ENCODE peak calls at places on chromosomes 2 and 18, in seven cellular contexts. Q, V, C, T, I, M and P are unnamed samples. For H3K27me3, the result is how much of the 10 kb centered on the place peaks cover.

GRCh38 chr2:26674771-26675170 is 17.8 kb upstream of the KCNK3 start:
- DNase-seq in Q (no peak), V (no peak), C (no peak), T (no peak), I (no peak), M (no peak), P (no peak)

GRCh38 chr2:3631851-3632659 is 25.9 kb upstream of the ALLC start:
- DNase-seq in Q (peak), V (peak), C (peak), T (no peak), I (no peak), M (no peak), P (no peak)

GRCh38 chr2:100938031-100939026 is 63.8 kb upstream of the RPL31 start:
- DNase-seq in Q (no peak), V (peak), C (no peak), T (no peak), I (no peak), M (no peak), P (no peak)

GRCh38 chr2:219207254-219207883 is 787 bp downstream of the ZFAND2B start:
- DNase-seq in Q (no peak), V (no peak), C (no peak), T (no peak), I (no peak), M (no peak), P (peak)

GRCh38 chr18:55856191-55856590 is 268.2 kb upstream of the TCF4 start:
- DNase-seq in Q (no peak), V (no peak), C (no peak), T (no peak), I (peak), M (no peak), P (no peak)

GRCh38 chr2:133110201-133110600 is 440.2 kb upstream of the LYPD1 start:
- DNase-seq in Q (no peak), V (no peak), C (no peak), T (no peak), I (no peak), M (no peak), P (no peak)

GRCh38 chr2:63678085-63678484 is 89.3 kb downstream of the MDH1 start:
- DNase-seq in Q (no peak), V (no peak), C (no peak), T (no peak), I (no peak), M (no peak), P (no peak)

GRCh38 chr2:188645982-188646381 is 328.2 kb upstream of the COL3A1 start:
- DNase-seq in Q (no peak), V (no peak), C (no peak), T (no peak), I (peak), M (no peak), P (no peak)

GRCh38 chr18:62715829-62716678 is 713 bp downstream of the PHLPP1 start:
- DNase-seq in Q (peak), V (no peak), C (peak), T (peak), I (peak), M (peak), P (no peak)

GRCh38 chr18:34461266-34461665 is 236.6 kb upstream of the NOL4 start:
- DNase-seq in Q (no peak), V (no peak), C (no peak), T (no peak), I (no peak), M (no peak), P (no peak)

GRCh38 chr2:128581849-128582244 is 263.2 kb upstream of the HS6ST1 start:
- DNase-seq in Q (no peak), V (no peak), C (no peak), T (no peak), I (no peak), M (no peak), P (no peak)

GRCh38 chr2:109711230-109712125 is 82.6 kb upstream of the RGPD5 start:
- DNase-seq in Q (no peak), V (no peak), C (no peak), T (no peak), I (peak), M (no peak), P (no peak)

GRCh38 chr18:9951022-9951859 is 37.4 kb downstream of the VAPA start:
- DNase-seq in Q (no peak), V (no peak), C (no peak), T (peak), I (peak), M (no peak), P (no peak)

GRCh38 chr2:102273619-102274211 is 37.6 kb upstream of the IL1RL1 start:
- DNase-seq in Q (no peak), V (no peak), C (no peak), T (no peak), I (peak), M (no peak), P (no peak)

GRCh38 chr2:155633060-155633839 is 699.3 kb downstream of the NR4A2 start:
- DNase-seq in Q (no peak), V (no peak), C (no peak), T (no peak), I (no peak), M (no peak), P (no peak)

GRCh38 chr2:8344725-8345124 is 337.1 kb upstream of the ID2 start:
- DNase-seq in Q (no peak), V (no peak), C (no peak), T (no peak), I (no peak), M (no peak), P (no peak)

GRCh38 chr2:236896677-236897076 is 189.0 kb upstream of the COPS8 start:
- DNase-seq in Q (no peak), V (no peak), C (no peak), T (no peak), I (no peak), M (no peak), P (peak)

GRCh38 chr18:8471373-8471772 is 137.9 kb upstream of the RAB12 start:
- DNase-seq in Q (no peak), V (no peak), C (no peak), T (no peak), I (no peak), M (no peak), P (no peak)

GRCh38 chr2:27765621-27766286 is 5.8 kb upstream of the MRPL33 start:
- DNase-seq in Q (peak), V (no peak), C (peak), T (no peak), I (peak), M (peak), P (peak)

GRCh38 chr2:241112592-241112991 is 10.5 kb upstream of the MTERF4 start:
- DNase-seq in Q (no peak), V (no peak), C (no peak), T (no peak), I (no peak), M (peak), P (no peak)

GRCh38 chr2:192228685-192229084 is 34.0 kb upstream of the TMEFF2 start:
- DNase-seq in Q (no peak), V (no peak), C (no peak), T (no peak), I (no peak), M (no peak), P (no peak)

GRCh38 chr2:5373200-5373599 is 319.0 kb upstream of the SOX11 start:
- DNase-seq in Q (no peak), V (no peak), C (no peak), T (peak), I (no peak), M (no peak), P (no peak)

GRCh38 chr18:23186781-23187180 is 51.5 kb downstream of the CABLES1 start:
- DNase-seq in Q (no peak), V (no peak), C (no peak), T (no peak), I (no peak), M (no peak), P (no peak)

GRCh38 chr2:16120591-16120990 is 180.2 kb downstream of the MYCN start:
- DNase-seq in Q (no peak), V (no peak), C (no peak), T (no peak), I (no peak), M (no peak), P (no peak)

GRCh38 chr2:208015475-208015874 is 9.9 kb downstream of the PLEKHM3 start:
- DNase-seq in Q (no peak), V (no peak), C (no peak), T (no peak), I (no peak), M (no peak), P (no peak)

GRCh38 chr18:67600181-67600631 is 83.7 kb upstream of the DSEL start:
- DNase-seq in Q (no peak), V (no peak), C (no peak), T (no peak), I (peak), M (no peak), P (no peak)

GRCh38 chr2:148927010-148927409 is 52.0 kb downstream of the KIF5C start:
- DNase-seq in Q (no peak), V (no peak), C (peak), T (no peak), I (no peak), M (no peak), P (peak)

GRCh38 chr2:68805025-68805424 is 66.2 kb downstream of the BMP10 start:
- DNase-seq in Q (no peak), V (no peak), C (no peak), T (no peak), I (no peak), M (no peak), P (peak)

GRCh38 chr2:68809324-68810240 is 61.6 kb downstream of the BMP10 start:
- DNase-seq in Q (no peak), V (no peak), C (no peak), T (no peak), I (no peak), M (no peak), P (peak)

GRCh38 chr2:68806511-68807109 is 64.6 kb downstream of the BMP10 start:
- DNase-seq in Q (no peak), V (no peak), C (no peak), T (no peak), I (peak), M (no peak), P (peak)

GRCh38 chr2:68811364-68811763 is 59.8 kb downstream of the BMP10 start:
- DNase-seq in Q (no peak), V (no peak), C (peak), T (no peak), I (peak), M (no peak), P (no peak)

DNA sequence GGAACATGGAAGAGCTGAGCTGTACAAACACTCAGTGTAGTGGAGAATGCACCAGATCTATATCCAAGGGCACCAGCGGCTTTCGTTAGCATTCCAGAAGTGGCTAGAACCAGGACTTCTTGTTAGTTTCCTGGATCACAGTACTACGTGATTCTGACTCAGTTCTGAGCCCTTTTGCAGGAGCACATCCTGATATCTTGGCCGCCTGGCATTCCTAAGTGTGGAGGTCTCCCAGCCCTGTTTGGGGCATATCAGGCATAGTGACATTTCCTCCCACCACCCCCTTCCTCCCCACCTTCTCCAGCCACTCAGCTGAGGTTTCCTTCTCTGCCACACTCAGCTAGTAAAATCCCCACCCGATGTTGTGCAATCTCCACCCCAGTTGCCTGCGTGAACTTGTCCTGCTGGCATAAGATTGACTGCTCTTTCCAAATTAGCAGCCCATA is 63.4 kb downstream of the BMP10 start:
- DNase-seq in Q (no peak), V (no peak), C (no peak), T (no peak), I (peak), M (no peak), P (peak)
- H3K27ac ChIP-seq in Q (no peak), V (peak), C (no peak), T (no peak), I (no peak), M (no peak), P (no peak)

GRCh38 chr2:218009191-218010114 is 6.7 kb upstream of the TNS1 start:
- DNase-seq in Q (no peak), V (no peak), C (peak), T (peak), I (no peak), M (no peak), P (no peak)
- H3K27me3 ChIP-seq in Q (under half), V (under half), C (under half), T (half or more), I (under half), M (under half), P (half or more)

DNA sequence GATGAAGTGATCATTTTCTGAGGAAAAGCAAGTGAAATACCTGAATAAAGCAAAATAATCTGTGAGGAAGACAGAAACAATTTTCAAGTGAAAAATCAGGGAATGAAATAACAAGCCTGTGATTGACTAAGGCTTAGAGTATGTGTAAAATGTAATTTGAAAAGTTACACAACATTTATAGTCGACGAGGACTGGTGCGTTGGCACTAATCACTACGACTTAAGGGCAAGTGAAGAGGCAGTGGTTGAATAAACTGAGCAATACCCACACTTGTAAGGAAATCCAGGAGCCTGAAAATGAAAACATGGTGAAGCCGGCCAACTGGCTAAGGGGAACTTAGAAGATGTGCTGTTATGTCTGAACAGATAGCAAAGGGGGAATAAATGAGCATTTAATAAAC is 13.3 kb downstream of the DOK1 start:
- DNase-seq in Q (no peak), V (no peak), C (no peak), T (no peak), I (peak), M (no peak), P (no peak)
- H3K27ac ChIP-seq in Q (no peak), V (no peak), C (no peak), T (no peak), I (no peak), M (no peak), P (no peak)

GRCh38 chr2:73913414-73914054 is 13.1 kb upstream of the DGUOK start:
- DNase-seq in Q (no peak), V (no peak), C (no peak), T (no peak), I (no peak), M (no peak), P (no peak)

GRCh38 chr2:73914667-73915066 is 12.0 kb upstream of the DGUOK start:
- DNase-seq in Q (no peak), V (no peak), C (no peak), T (no peak), I (no peak), M (no peak), P (no peak)

GRCh38 chr2:73917296-73917695 is 9.4 kb upstream of the DGUOK start:
- DNase-seq in Q (no peak), V (no peak), C (no peak), T (no peak), I (no peak), M (no peak), P (no peak)

GRCh38 chr2:73916666-73917065 is 10.0 kb upstream of the DGUOK start:
- DNase-seq in Q (no peak), V (no peak), C (no peak), T (no peak), I (no peak), M (no peak), P (no peak)

DNA sequence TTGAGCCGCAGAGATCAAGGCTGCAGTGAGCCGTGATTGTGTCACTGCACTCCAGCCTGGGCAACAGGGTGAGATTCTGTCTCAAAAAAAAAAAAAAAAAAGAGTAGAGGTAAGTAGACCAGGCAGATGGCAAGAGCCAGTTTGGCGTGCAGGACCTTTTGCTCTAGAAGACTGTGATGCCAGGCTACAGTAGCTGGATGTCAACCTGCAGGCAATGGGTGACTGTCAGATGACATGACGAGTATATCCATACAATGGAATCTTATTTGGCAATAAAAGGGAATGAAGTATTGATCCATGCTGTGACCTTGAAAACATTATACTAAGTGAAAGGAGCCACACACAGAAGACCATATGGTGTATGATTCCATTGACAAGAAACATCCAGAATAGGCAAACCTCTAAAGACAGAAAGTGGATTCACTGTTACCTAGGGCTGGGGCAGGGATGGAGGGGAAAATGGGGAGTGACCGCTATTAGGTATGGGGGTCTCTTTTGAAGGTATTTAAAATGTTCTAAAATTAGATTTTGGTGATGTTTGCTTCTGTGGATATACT is 11.2 kb upstream of the DGUOK start:
- DNase-seq in Q (no peak), V (no peak), C (no peak), T (no peak), I (no peak), M (no peak), P (no peak)
- H3K27me3 ChIP-seq in Q (under half), V (under half), C (under half), T (under half), I (under half), M (under half), P (under half)

GRCh38 chr2:120604767-120605166 is 130.9 kb upstream of the GLI2 start:
- DNase-seq in Q (no peak), V (no peak), C (peak), T (no peak), I (no peak), M (no peak), P (no peak)
- H3K27ac ChIP-seq in Q (no peak), V (no peak), C (no peak), T (no peak), I (no peak), M (no peak), P (no peak)

GRCh38 chr2:239610457-239611221 is 209.8 kb upstream of the HDAC4 start:
- DNase-seq in Q (no peak), V (peak), C (no peak), T (no peak), I (no peak), M (no peak), P (no peak)
- H3K27me3 ChIP-seq in Q (under half), V (under half), C (under half), T (under half), I (under half), M (under half), P (under half)

DNA sequence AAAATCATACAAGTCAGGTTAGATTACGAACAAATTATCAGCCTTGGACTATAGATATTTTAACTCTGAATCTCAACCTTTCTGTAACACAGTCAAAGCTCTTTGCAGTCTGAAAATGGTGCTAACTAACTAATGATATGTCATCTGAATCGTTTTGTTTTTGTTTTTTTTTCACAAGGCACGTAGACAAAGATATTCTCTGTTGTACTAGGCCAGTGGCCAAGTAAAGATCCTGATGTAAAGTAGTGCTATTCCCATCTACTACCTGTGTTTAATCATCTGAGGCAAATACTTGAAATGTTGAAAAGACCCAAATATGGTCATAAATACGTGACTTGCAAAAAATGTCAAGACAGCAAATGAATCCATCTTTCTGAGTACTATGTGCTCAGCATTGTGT is 65.7 kb downstream of the REL start:
- DNase-seq in Q (no peak), V (no peak), C (no peak), T (no peak), I (no peak), M (no peak), P (no peak)
- H3K27ac ChIP-seq in Q (no peak), V (no peak), C (no peak), T (no peak), I (no peak), M (no peak), P (no peak)

GRCh38 chr18:6414118-6414722 is 491 bp downstream of the L3MBTL4 start:
- DNase-seq in Q (peak), V (no peak), C (peak), T (peak), I (peak), M (no peak), P (no peak)
- H3K27me3 ChIP-seq in Q (under half), V (under half), C (under half), T (half or more), I (under half), M (under half), P (under half)

DNA sequence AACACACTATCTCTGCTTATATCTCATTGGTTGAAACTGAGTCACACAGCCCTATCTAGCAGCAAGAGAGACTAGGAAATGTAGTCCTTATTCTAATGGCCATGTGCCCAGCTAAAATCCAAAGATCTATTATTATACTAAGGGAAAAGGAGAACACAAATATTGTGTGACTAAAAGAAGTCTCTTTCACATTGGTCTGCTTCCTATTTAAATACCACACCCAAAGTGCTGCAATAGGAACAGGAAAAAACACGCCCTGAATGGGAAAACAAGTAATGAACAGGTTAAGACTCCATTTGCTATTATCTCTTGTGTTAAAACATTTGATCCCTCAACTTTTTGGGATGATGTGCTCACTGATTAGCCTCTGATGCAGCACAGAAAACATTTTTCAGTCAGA is 86.8 kb upstream of the BARD1 start:
- DNase-seq in Q (no peak), V (no peak), C (no peak), T (no peak), I (no peak), M (no peak), P (no peak)
- H3K27ac ChIP-seq in Q (no peak), V (no peak), C (no peak), T (no peak), I (no peak), M (no peak), P (no peak)

DNA sequence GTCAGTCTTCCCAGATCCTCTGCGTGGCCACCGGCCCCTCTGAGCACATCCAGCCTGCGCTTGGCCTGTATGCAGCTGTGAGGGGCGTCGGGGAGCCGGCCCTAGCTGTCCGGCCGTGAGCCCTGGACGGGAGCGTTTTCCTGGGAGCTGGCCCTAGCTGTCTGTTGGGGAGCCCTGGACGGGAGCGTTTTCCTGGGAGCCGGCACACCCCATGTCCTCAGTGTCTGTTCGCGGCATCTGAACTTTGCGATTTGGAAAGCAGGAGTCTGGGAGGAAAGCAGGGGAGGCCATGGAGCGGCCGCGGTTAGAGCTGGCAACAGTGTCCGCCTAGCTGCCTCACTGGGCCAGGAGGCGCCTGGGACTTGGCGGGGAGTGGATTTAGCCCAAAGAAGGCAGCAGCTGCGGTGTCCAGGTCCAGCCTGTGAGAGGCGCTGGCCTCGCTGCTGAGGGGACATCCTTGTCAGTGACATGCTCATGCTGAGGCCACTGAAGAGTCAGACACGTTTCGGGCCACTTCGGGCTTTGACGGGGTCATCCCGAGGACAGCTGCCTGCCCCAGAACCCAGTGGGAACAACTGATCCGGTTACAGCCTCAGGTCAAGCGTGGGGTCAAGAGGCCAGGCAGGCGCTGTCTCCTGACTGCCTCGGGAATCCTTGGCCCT is 75.8 kb downstream of the KCNG2 start:
- DNase-seq in Q (no peak), V (no peak), C (no peak), T (no peak), I (no peak), M (no peak), P (no peak)
- H3K27me3 ChIP-seq in Q (under half), V (under half), C (under half), T (under half), I (under half), M (under half), P (under half)